ENCODE peak calls at places on chromosomes 11 and 22, in seven cellular contexts. One of them, this sample, is unnamed.

GRCh38 chr11:94304559-94304958 is at the start of gene IZUMO1R:
- DNase-seq in H1: no peak
- DNase-seq in mesenchymal stem cell: no peak
- DNase-seq in neuronal stem cell: no peak
- DNase-seq in mesendoderm: no peak
- DNase-seq in H9: no peak
- DNase-seq in IMR-90: no peak
- DNase-seq in this sample: no peak

GRCh38 chr11:82738116-82738515 is 4.5 kb upstream of the FAM181B start:
- DNase-seq in H1: no peak
- DNase-seq in mesenchymal stem cell: no peak
- DNase-seq in mesendoderm: no peak
- DNase-seq in H9: no peak
- DNase-seq in IMR-90: no peak
- DNase-seq in neuronal stem cell: no peak
- DNase-seq in this sample: no peak

GRCh38 chr11:59582006-59582405 is 33.6 kb downstream of the OSBP start:
- DNase-seq in IMR-90: no peak
- DNase-seq in neuronal stem cell: no peak
- DNase-seq in mesendoderm: peak
- DNase-seq in H1: no peak
- DNase-seq in mesenchymal stem cell: peak
- DNase-seq in H9: no peak
- DNase-seq in this sample: no peak

GRCh38 chr11:71454470-71455113 is 1.6 kb downstream of the NADSYN1 start:
- DNase-seq in neuronal stem cell: no peak
- DNase-seq in mesenchymal stem cell: no peak
- DNase-seq in H1: no peak
- DNase-seq in H9: no peak
- DNase-seq in mesendoderm: no peak
- DNase-seq in IMR-90: no peak
- DNase-seq in this sample: peak

GRCh38 chr11:45879803-45880685 is 5.4 kb upstream of the MAPK8IP1 start:
- DNase-seq in neuronal stem cell: no peak
- DNase-seq in IMR-90: peak
- DNase-seq in H1: no peak
- DNase-seq in mesenchymal stem cell: peak
- DNase-seq in H9: no peak
- DNase-seq in mesendoderm: no peak
- DNase-seq in this sample: no peak

GRCh38 chr11:76185931-76186401 is 20.3 kb downstream of the WNT11 start:
- DNase-seq in mesendoderm: no peak
- DNase-seq in neuronal stem cell: no peak
- DNase-seq in IMR-90: no peak
- DNase-seq in H1: no peak
- DNase-seq in H9: no peak
- DNase-seq in mesenchymal stem cell: peak
- DNase-seq in this sample: no peak

GRCh38 chr11:71246559-71246958 is 5.8 kb downstream of the SHANK2 start:
- DNase-seq in H9: peak
- DNase-seq in IMR-90: no peak
- DNase-seq in mesendoderm: peak
- DNase-seq in mesenchymal stem cell: no peak
- DNase-seq in neuronal stem cell: no peak
- DNase-seq in H1: no peak
- DNase-seq in this sample: no peak

GRCh38 chr11:11416502-11416901 is 63.5 kb upstream of the CSNK2A3 start:
- DNase-seq in IMR-90: peak
- DNase-seq in H9: no peak
- DNase-seq in neuronal stem cell: no peak
- DNase-seq in mesendoderm: no peak
- DNase-seq in H1: no peak
- DNase-seq in mesenchymal stem cell: peak
- DNase-seq in this sample: no peak

GRCh38 chr11:116527180-116527991 is 245.4 kb downstream of the BUD13 start:
- DNase-seq in IMR-90: no peak
- DNase-seq in H1: no peak
- DNase-seq in neuronal stem cell: no peak
- DNase-seq in H9: no peak
- DNase-seq in mesendoderm: no peak
- DNase-seq in mesenchymal stem cell: no peak
- DNase-seq in this sample: no peak

GRCh38 chr11:125270711-125271110 is 106.2 kb downstream of the PKNOX2 start:
- DNase-seq in H1: no peak
- DNase-seq in IMR-90: peak
- DNase-seq in mesendoderm: peak
- DNase-seq in mesenchymal stem cell: no peak
- DNase-seq in neuronal stem cell: no peak
- DNase-seq in H9: no peak
- DNase-seq in this sample: no peak

GRCh38 chr11:75639752-75640151 is 29.1 kb downstream of the MAP6 start:
- DNase-seq in IMR-90: peak
- DNase-seq in mesenchymal stem cell: peak
- DNase-seq in mesendoderm: peak
- DNase-seq in neuronal stem cell: no peak
- DNase-seq in H1: no peak
- DNase-seq in H9: no peak
- DNase-seq in this sample: no peak

GRCh38 chr22:41831383-41831782 is 1.5 kb upstream of the SREBF2 start:
- DNase-seq in mesenchymal stem cell: peak
- DNase-seq in neuronal stem cell: no peak
- DNase-seq in mesendoderm: peak
- DNase-seq in H1: no peak
- DNase-seq in IMR-90: no peak
- DNase-seq in H9: no peak
- DNase-seq in this sample: peak

GRCh38 chr11:120273432-120273831 is 33.5 kb downstream of the POU2F3 start:
- DNase-seq in neuronal stem cell: no peak
- DNase-seq in mesenchymal stem cell: no peak
- DNase-seq in H9: no peak
- DNase-seq in H1: no peak
- DNase-seq in IMR-90: peak
- DNase-seq in mesendoderm: no peak
- DNase-seq in this sample: peak

GRCh38 chr11:9762531-9762930 is 98.7 kb downstream of the SWAP70 start:
- DNase-seq in H9: no peak
- DNase-seq in mesenchymal stem cell: no peak
- DNase-seq in mesendoderm: no peak
- DNase-seq in IMR-90: no peak
- DNase-seq in H1: no peak
- DNase-seq in neuronal stem cell: no peak
- DNase-seq in this sample: no peak

GRCh38 chr11:76878014-76878413 is 17.3 kb downstream of the ACER3 start:
- DNase-seq in H1: no peak
- DNase-seq in IMR-90: no peak
- DNase-seq in mesenchymal stem cell: no peak
- DNase-seq in H9: no peak
- DNase-seq in mesendoderm: no peak
- DNase-seq in neuronal stem cell: no peak
- DNase-seq in this sample: no peak

GRCh38 chr11:120332822-120333716 is 3.1 kb upstream of the ARHGEF12 start:
- DNase-seq in H1: no peak
- DNase-seq in mesenchymal stem cell: no peak
- DNase-seq in mesendoderm: no peak
- DNase-seq in H9: no peak
- DNase-seq in neuronal stem cell: no peak
- DNase-seq in IMR-90: no peak
- DNase-seq in this sample: no peak

GRCh38 chr11:78542007-78542406 is 32.7 kb downstream of the NARS2 start:
- DNase-seq in mesendoderm: no peak
- DNase-seq in H1: no peak
- DNase-seq in mesenchymal stem cell: peak
- DNase-seq in neuronal stem cell: no peak
- DNase-seq in H9: no peak
- DNase-seq in IMR-90: peak
- DNase-seq in this sample: no peak

GRCh38 chr22:46024136-46024840 is 47.3 kb upstream of the WNT7B start:
- DNase-seq in IMR-90: no peak
- DNase-seq in mesendoderm: no peak
- DNase-seq in mesenchymal stem cell: no peak
- DNase-seq in neuronal stem cell: no peak
- DNase-seq in H1: no peak
- DNase-seq in H9: no peak
- DNase-seq in this sample: no peak

GRCh38 chr22:31680764-31681624 is 19.0 kb upstream of the PISD start:
- DNase-seq in H1: no peak
- DNase-seq in neuronal stem cell: no peak
- DNase-seq in IMR-90: peak
- DNase-seq in H9: no peak
- DNase-seq in mesendoderm: no peak
- DNase-seq in mesenchymal stem cell: peak
- DNase-seq in this sample: peak

GRCh38 chr22:42365942-42366660 is 66.1 kb downstream of the NFAM1 start:
- DNase-seq in IMR-90: no peak
- DNase-seq in H1: no peak
- DNase-seq in mesendoderm: no peak
- DNase-seq in neuronal stem cell: no peak
- DNase-seq in mesenchymal stem cell: no peak
- DNase-seq in H9: no peak
- DNase-seq in this sample: peak

GRCh38 chr11:77865805-77866204 is 44.9 kb downstream of the AAMDC start:
- DNase-seq in mesendoderm: no peak
- DNase-seq in IMR-90: peak
- DNase-seq in H9: no peak
- DNase-seq in H1: no peak
- DNase-seq in mesenchymal stem cell: no peak
- DNase-seq in neuronal stem cell: no peak
- DNase-seq in this sample: no peak

GRCh38 chr22:17472886-17473285 is 90.4 kb upstream of the SLC25A18 start:
- DNase-seq in H9: no peak
- DNase-seq in mesendoderm: peak
- DNase-seq in neuronal stem cell: peak
- DNase-seq in mesenchymal stem cell: no peak
- DNase-seq in H1: no peak
- DNase-seq in IMR-90: no peak
- DNase-seq in this sample: no peak

GRCh38 chr22:22110548-22111266 is 128.1 kb upstream of the TOP3B start:
- DNase-seq in H9: peak
- DNase-seq in mesendoderm: peak
- DNase-seq in neuronal stem cell: peak
- DNase-seq in IMR-90: peak
- DNase-seq in H1: peak
- DNase-seq in mesenchymal stem cell: peak
- DNase-seq in this sample: peak

GRCh38 chr11:126133902-126134301 is 71.2 kb upstream of the CDON start:
- DNase-seq in mesenchymal stem cell: no peak
- DNase-seq in neuronal stem cell: no peak
- DNase-seq in H9: no peak
- DNase-seq in IMR-90: no peak
- DNase-seq in H1: no peak
- DNase-seq in mesendoderm: peak
- DNase-seq in this sample: no peak

GRCh38 chr22:49427341-49427740 is 400.3 kb downstream of the BRD1 start:
- DNase-seq in neuronal stem cell: no peak
- DNase-seq in H1: no peak
- DNase-seq in H9: no peak
- DNase-seq in mesenchymal stem cell: no peak
- DNase-seq in IMR-90: no peak
- DNase-seq in mesendoderm: no peak
- DNase-seq in this sample: no peak

GRCh38 chr11:129960216-129961214 is 42.1 kb downstream of the PRDM10 start:
- DNase-seq in H1: no peak
- DNase-seq in mesendoderm: no peak
- DNase-seq in H9: no peak
- DNase-seq in IMR-90: peak
- DNase-seq in neuronal stem cell: no peak
- DNase-seq in mesenchymal stem cell: peak
- DNase-seq in this sample: peak

DNA sequence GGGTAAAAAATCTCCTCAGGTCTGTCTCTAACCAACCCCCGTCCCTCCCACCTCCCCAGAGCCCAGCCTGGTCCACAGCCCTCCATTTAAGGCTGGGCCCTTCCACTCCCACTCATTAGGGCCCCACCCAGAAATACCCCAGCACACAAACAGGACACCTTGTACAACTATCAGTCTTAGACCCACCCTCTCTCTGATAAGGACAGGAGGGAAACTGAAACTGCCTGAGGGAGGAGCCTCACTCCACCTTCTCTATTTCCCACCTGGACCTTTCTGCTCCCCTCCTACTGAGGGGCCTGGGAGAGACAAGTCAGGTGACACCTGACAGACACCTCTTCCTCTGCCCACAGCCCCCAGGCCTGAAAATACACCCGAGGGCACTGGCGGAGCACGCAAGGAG is 90.2 kb downstream of the PLEKHA7 start:
- DNase-seq in H1: no peak
- DNase-seq in neuronal stem cell: no peak
- DNase-seq in mesenchymal stem cell: no peak
- DNase-seq in mesendoderm: peak
- DNase-seq in IMR-90: no peak
- DNase-seq in H9: no peak
- DNase-seq in this sample: no peak
- H2BK120ac ChIP-seq in H1: no peak
- H2BK120ac ChIP-seq in neuronal stem cell: no peak
- H2BK120ac ChIP-seq in mesenchymal stem cell: no peak
- H2BK120ac ChIP-seq in mesendoderm: no peak
- H2BK120ac ChIP-seq in IMR-90: no peak
- H2BK120ac ChIP-seq in H9: no peak
- H2BK120ac ChIP-seq in this sample: peak

GRCh38 chr22:29715240-29715639 is 4.6 kb upstream of the CABP7 start:
- DNase-seq in mesenchymal stem cell: no peak
- DNase-seq in H9: no peak
- DNase-seq in mesendoderm: no peak
- DNase-seq in neuronal stem cell: no peak
- DNase-seq in IMR-90: no peak
- DNase-seq in H1: no peak
- DNase-seq in this sample: no peak
- H2BK120ac ChIP-seq in mesenchymal stem cell: no peak
- H2BK120ac ChIP-seq in H9: no peak
- H2BK120ac ChIP-seq in mesendoderm: no peak
- H2BK120ac ChIP-seq in neuronal stem cell: no peak
- H2BK120ac ChIP-seq in IMR-90: no peak
- H2BK120ac ChIP-seq in H1: no peak
- H2BK120ac ChIP-seq in this sample: no peak

DNA sequence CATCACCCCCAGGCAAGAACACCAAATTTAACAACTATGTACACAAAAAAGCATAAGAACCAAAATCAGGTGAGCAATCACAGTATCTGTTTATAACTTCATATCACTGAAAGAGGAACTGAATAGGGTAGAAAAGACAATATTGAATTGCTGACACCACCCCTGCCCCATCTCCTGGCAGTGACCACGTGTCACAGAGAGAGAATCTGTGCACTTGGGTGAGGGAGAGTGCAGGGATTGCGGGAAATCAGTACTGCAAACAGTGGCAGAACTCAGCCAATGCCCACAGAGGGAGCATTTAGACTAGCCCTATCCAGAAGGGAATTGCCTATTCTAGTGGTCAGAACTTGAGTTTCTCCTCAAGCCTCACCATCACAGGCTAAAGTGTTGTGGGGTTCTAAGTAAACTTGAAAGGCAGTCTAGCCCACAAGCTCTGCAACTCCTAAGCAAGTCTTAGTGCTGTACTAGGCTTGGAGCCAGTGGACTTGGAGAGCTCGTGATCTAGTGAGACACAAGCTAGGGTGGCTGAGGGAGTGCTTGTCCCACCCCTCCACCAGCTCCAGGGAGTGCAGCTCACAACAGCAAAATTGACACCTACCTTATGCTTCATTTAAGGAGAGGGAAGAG is 82.8 kb upstream of the PTH start:
- DNase-seq in mesenchymal stem cell: no peak
- DNase-seq in H9: no peak
- DNase-seq in mesendoderm: no peak
- DNase-seq in neuronal stem cell: no peak
- DNase-seq in IMR-90: no peak
- DNase-seq in H1: no peak
- DNase-seq in this sample: no peak
- H2BK120ac ChIP-seq in mesenchymal stem cell: no peak
- H2BK120ac ChIP-seq in H9: no peak
- H2BK120ac ChIP-seq in mesendoderm: no peak
- H2BK120ac ChIP-seq in neuronal stem cell: no peak
- H2BK120ac ChIP-seq in IMR-90: no peak
- H2BK120ac ChIP-seq in H1: no peak
- H2BK120ac ChIP-seq in this sample: no peak

GRCh38 chr11:36251716-36252307 is 37.4 kb downstream of the COMMD9 start:
- DNase-seq in neuronal stem cell: no peak
- DNase-seq in H9: no peak
- DNase-seq in H1: no peak
- DNase-seq in IMR-90: no peak
- DNase-seq in mesendoderm: peak
- DNase-seq in mesenchymal stem cell: no peak
- DNase-seq in this sample: no peak
- H2BK120ac ChIP-seq in neuronal stem cell: no peak
- H2BK120ac ChIP-seq in H9: no peak
- H2BK120ac ChIP-seq in H1: no peak
- H2BK120ac ChIP-seq in IMR-90: no peak
- H2BK120ac ChIP-seq in mesendoderm: no peak
- H2BK120ac ChIP-seq in mesenchymal stem cell: no peak
- H2BK120ac ChIP-seq in this sample: no peak

This sample was measured in trophoblast cell.